ENCODE peak calls at places on chromosome 1, in nine cellular contexts. J is NCI-H1092, G is neural progenitor cell, W is activated gamma-delta T cell, C is SHP77, P is LNCaP clone FGC, A is stromal cell of bone marrow, T is activated T-cell treated with anti-CD3 and anti-CD28 coated beads for 1 hour, H is fibroblast of villous mesenchyme. E is an unnamed sample.
A peak's percentile ranks its signal among the peaks of the same experiment; 100 is the strongest.

GRCh38 chr1:235041201-235041600 is 87.4 kb downstream of the TOMM20 start:
- DNase-seq in J (no peak), G (no peak), W (no peak), C (no peak), P (no peak), A (no peak), T (no peak), H (no peak), E (no peak)

GRCh38 chr1:93148001-93148400 is 32.2 kb downstream of the TMED5 start:
- DNase-seq in J (no peak), G (no peak), W (no peak), C (no peak), P (no peak), A (peak; percentile 29), T (no peak), H (peak; percentile 41), E (no peak)

GRCh38 chr1:164184273-164184672 is 374.7 kb upstream of the PBX1 start:
- DNase-seq in J (no peak), G (no peak), W (no peak), C (no peak), P (no peak), A (no peak), T (no peak), H (no peak), E (no peak)

GRCh38 chr1:17874665-17875064 is 119.5 kb downstream of the ACTL8 start:
- DNase-seq in J (no peak), G (peak; percentile 54), W (no peak), C (no peak), P (no peak), A (peak; percentile 77), T (no peak), H (peak; percentile 74), E (peak; percentile 89)

GRCh38 chr1:203289281-203289981 is 15.9 kb upstream of the BTG2 start:
- DNase-seq in J (no peak), G (no peak), W (peak; percentile 26), C (peak; percentile 28), P (no peak), A (no peak), T (peak; percentile 81), H (no peak), E (no peak)

GRCh38 chr1:171817511-171818265 is 23.6 kb upstream of the DNM3 start:
- DNase-seq in J (no peak), G (peak; percentile 38), W (no peak), C (peak; percentile 35), P (no peak), A (peak; percentile 59), T (no peak), H (peak; percentile 80), E (peak; percentile 93)

GRCh38 chr1:101147381-101147780 is 89.4 kb upstream of the S1PR1 start:
- DNase-seq in J (no peak), G (no peak), W (no peak), C (no peak), P (peak; percentile 13), A (no peak), T (no peak), H (no peak), E (no peak)

GRCh38 chr1:203273206-203273868 is 32.0 kb upstream of the BTG2 start:
- DNase-seq in J (peak; percentile 86), G (peak; percentile 91), W (peak; percentile 76), C (peak; percentile 92), P (peak; percentile 50), A (peak; percentile 73), T (peak; percentile 95), H (peak; percentile 71), E (peak; percentile 81)

GRCh38 chr1:97524211-97524610 is 396.6 kb downstream of the DPYD start:
- DNase-seq in J (no peak), G (no peak), W (no peak), C (no peak), P (no peak), A (peak; percentile 7), T (no peak), H (no peak), E (no peak)

GRCh38 chr1:3454811-3455618 is 550 bp downstream of the ARHGEF16 start:
- DNase-seq in J (no peak), G (peak; percentile 83), W (no peak), C (no peak), P (no peak), A (no peak), T (no peak), H (no peak), E (peak; percentile 14)

GRCh38 chr1:108665047-108665446 is 4.2 kb upstream of the HENMT1 start:
- DNase-seq in J (no peak), G (no peak), W (no peak), C (no peak), P (no peak), A (peak; percentile 13), T (no peak), H (no peak), E (no peak)

E was measured in mesenchymal stem cell.